ENCODE peak calls at places on chromosome 20, in ten cellular contexts. F is nephron progenitor cell, A is brain microvascular endothelial cell, G is dorsolateral prefrontal cortex, I is neural crest cell, X is pancreas, V is left ventricle myocardium inferior, R is AG09309, D is upper lobe of right lung, T is BE2C. B is an unnamed sample.

GRCh38 chr20:8805737-8806442 is 263.0 kb upstream of the PLCB4 start:
- DNase-seq in I (no peak), F (no peak), G (no peak), V (no peak), A (no peak), T (no peak), R (no peak), X (no peak), D (no peak), B (no peak)

GRCh38 chr20:7361321-7361720 is 578.9 kb downstream of the HAO1 start:
- DNase-seq in X (no peak), D (no peak), R (no peak), T (no peak), V (no peak), A (no peak), I (no peak), G (no peak), F (no peak), B (no peak)

GRCh38 chr20:34333786-34334185 is 29.3 kb upstream of the ITCH start:
- DNase-seq in F (no peak), A (no peak), T (no peak), R (no peak), D (no peak), V (no peak), X (no peak), G (no peak), I (no peak), B (no peak)

GRCh38 chr20:10837901-10838300 is 164.1 kb upstream of the JAG1 start:
- DNase-seq in X (no peak), G (no peak), R (no peak), I (no peak), F (no peak), D (no peak), V (no peak), T (no peak), A (no peak), B (no peak)

GRCh38 chr20:23397961-23398360 is 23.3 kb downstream of the NAPB start:
- DNase-seq in T (no peak), D (no peak), V (no peak), F (no peak), R (no peak), G (no peak), A (peak; percentile 64), I (no peak), X (no peak), B (no peak)

GRCh38 chr20:1034420-1034799 is 32.3 kb upstream of the RSPO4 start:
- DNase-seq in A (no peak), G (no peak), I (no peak), R (no peak), T (no peak), X (no peak), D (no peak), F (no peak), V (no peak), B (no peak)

GRCh38 chr20:15033269-15033668 is 695.9 kb upstream of the FLRT3 start:
- DNase-seq in I (no peak), G (no peak), R (no peak), A (no peak), X (no peak), F (no peak), V (no peak), D (no peak), T (no peak), B (no peak)

GRCh38 chr20:64136004-64136710 is 28.1 kb upstream of the MYT1 start:
- DNase-seq in T (no peak), G (no peak), V (no peak), F (no peak), R (no peak), X (peak; percentile 16), A (no peak), D (peak; percentile 22), I (no peak), B (no peak)

GRCh38 chr20:39282619-39283092 is 320.5 kb downstream of the DHX35 start:
- DNase-seq in D (no peak), G (no peak), F (peak; percentile 23), X (no peak), V (no peak), T (no peak), I (no peak), A (no peak), R (no peak), B (no peak)

GRCh38 chr20:1382670-1383069 is 10.2 kb downstream of the FKBP1A start:
- DNase-seq in X (no peak), F (no peak), R (no peak), D (no peak), I (no peak), V (no peak), A (no peak), G (no peak), T (no peak), B (no peak)

GRCh38 chr20:22582960-22583772 is 1.2 kb downstream of the FOXA2 start:
- DNase-seq in R (no peak), I (no peak), G (no peak), T (no peak), X (peak; percentile 77), F (peak; percentile 49), V (no peak), D (peak; percentile 76), A (no peak), B (peak; percentile 62)

GRCh38 chr20:58174708-58175287 is 53.7 kb downstream of the ANKRD60 start:
- DNase-seq in X (no peak), F (peak; percentile 38), I (no peak), A (no peak), G (no peak), T (peak; percentile 53), D (no peak), R (no peak), V (peak; percentile 70), B (no peak)

DNA sequence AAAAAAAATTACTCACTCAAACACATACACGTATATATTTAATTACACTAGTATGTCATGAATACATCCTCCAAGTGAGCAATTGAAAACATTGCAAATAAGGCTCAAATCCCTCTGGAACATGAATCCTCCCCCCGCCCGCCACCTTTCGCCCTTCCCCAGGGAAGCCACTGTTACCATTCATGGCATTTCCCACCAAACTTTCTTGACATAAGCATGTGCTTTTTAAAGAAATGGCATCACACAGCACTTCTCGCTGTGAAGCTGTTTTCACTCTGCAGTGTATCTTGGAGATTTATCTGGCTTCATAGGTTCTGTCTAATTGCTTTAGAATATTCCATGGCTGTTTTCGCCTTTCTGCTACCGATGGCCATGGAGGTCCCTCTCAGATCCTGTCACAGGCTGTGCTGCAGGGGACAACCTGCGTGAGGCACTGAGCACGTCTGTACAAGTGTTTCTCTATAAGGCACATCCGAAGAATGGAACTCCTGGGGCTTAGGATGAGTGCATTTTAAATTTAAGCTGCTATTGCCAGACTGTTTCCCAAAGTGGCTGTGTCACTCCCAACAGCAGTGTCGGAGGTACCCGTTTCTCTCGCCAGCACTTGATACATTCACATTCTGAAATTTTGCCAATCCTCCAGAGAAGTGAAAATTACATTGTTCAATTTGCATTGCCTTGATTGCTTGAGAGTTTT is 22.2 kb upstream of the PHACTR3 start:
- DNase-seq in V (no peak), F (no peak), T (no peak), A (no peak), R (no peak), G (no peak), X (no peak), D (peak; percentile 25), I (no peak), B (no peak)
- TF ChIP-seq CTCF in V (no peak), F (no peak), T (no peak), A (no peak), R (no peak), G (no peak), X (no peak), D (no peak), I (no peak), B (no peak)

DNA sequence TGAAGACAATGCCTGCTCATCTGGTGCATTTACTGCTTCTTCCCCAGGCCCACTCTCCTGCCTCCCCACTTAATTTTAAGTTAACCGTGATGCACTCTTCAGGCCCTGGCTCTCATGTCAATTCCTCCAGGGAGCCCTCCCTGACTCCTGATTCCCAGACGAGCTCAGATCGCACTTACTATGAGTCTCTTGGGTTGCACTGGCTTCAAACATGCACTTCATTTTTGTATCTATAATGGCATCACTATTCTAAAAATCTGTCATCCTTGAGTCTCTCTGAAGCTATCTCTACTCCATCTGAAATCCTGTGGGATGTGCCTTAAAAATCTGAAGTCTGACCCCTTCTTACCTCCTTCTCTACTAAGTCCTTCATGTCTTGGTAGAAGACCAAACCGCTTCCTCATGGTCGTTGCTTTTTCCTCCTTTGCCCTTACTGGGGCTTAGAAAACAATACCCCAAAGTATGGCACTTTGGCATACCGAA is 24.7 kb downstream of the COX4I2 start:
- DNase-seq in R (no peak), I (no peak), D (no peak), G (no peak), A (no peak), V (no peak), X (no peak), F (no peak), T (no peak), B (no peak)
- TF ChIP-seq CTCF in R (no peak), I (no peak), D (no peak), G (no peak), A (no peak), V (no peak), X (no peak), F (no peak), T (no peak), B (no peak)

GRCh38 chr20:25195014-25195961 is at the start of gene ENTPD6:
- DNase-seq in F (peak; percentile 93), X (peak; percentile 99), I (peak; percentile 95), V (peak; percentile 93), G (peak; percentile 89), D (peak; percentile 96), T (peak; percentile 96), R (no peak), A (peak; percentile 76), B (peak; percentile 96)
- TF ChIP-seq CTCF in F (no peak), X (no peak), I (no peak), V (peak; percentile 1), G (peak; percentile 44), D (peak; percentile 18), T (peak; percentile 42), R (peak; percentile 15), A (peak; percentile 45), B (peak; percentile 12)

GRCh38 chr20:53276143-53276542 is 304.0 kb downstream of the TSHZ2 start:
- DNase-seq in R (no peak), T (no peak), D (no peak), G (no peak), A (no peak), F (no peak), X (no peak), V (peak; percentile 31), I (no peak), B (no peak)

GRCh38 chr20:53274807-53275206 is 302.6 kb downstream of the TSHZ2 start:
- DNase-seq in X (no peak), D (no peak), I (no peak), R (no peak), A (no peak), T (no peak), V (no peak), F (no peak), G (no peak), B (no peak)

GRCh38 chr20:53278555-53278954 is 306.4 kb downstream of the TSHZ2 start:
- DNase-seq in D (no peak), F (no peak), R (no peak), V (no peak), T (no peak), A (no peak), X (no peak), G (no peak), I (no peak), B (no peak)

GRCh38 chr20:53270792-53271375 is 298.7 kb downstream of the TSHZ2 start:
- DNase-seq in A (no peak), V (no peak), D (no peak), T (no peak), X (no peak), I (no peak), G (no peak), R (no peak), F (no peak), B (no peak)

GRCh38 chr20:53274365-53274764 is 302.2 kb downstream of the TSHZ2 start:
- DNase-seq in F (no peak), T (no peak), V (no peak), G (no peak), R (no peak), X (no peak), I (no peak), A (no peak), D (no peak), B (no peak)
- TF ChIP-seq CTCF in F (no peak), T (no peak), V (no peak), G (no peak), R (no peak), X (no peak), I (no peak), A (no peak), D (no peak), B (no peak)